ENCODE peak calls at places on chromosomes 13 and 19, in six cellular contexts. T, D, V, H, M and P are unnamed samples.

GRCh38 chr13:44686478-44687071 is 110.4 kb upstream of the TSC22D1 start:
- DNase-seq in H (no peak), D (no peak), T (no peak), M (no peak), V (no peak), P (no peak)

GRCh38 chr13:27131202-27131623 is 40.4 kb downstream of the USP12 start:
- DNase-seq in H (peak; percentile 99), T (no peak), V (no peak), M (peak; percentile 57), D (peak; percentile 30), P (peak; percentile 37)

GRCh38 chr19:40716031-40716654 is 543 bp downstream of the COQ8B start:
- DNase-seq in T (peak; percentile 49), M (peak; percentile 79), D (no peak), V (no peak), H (peak; percentile 26), P (no peak)

GRCh38 chr13:25281193-25281936 is 5.9 kb downstream of the MTMR6 start:
- DNase-seq in H (peak; percentile 45), D (no peak), V (no peak), M (no peak), T (no peak), P (peak; percentile 13)

GRCh38 chr13:23467048-23467931 is 33.8 kb upstream of the SACS start:
- DNase-seq in T (no peak), D (no peak), V (no peak), M (no peak), H (no peak), P (no peak)

GRCh38 chr13:101265934-101266333 is 150.4 kb downstream of the NALCN start:
- DNase-seq in T (no peak), H (no peak), V (no peak), D (no peak), M (no peak), P (no peak)

GRCh38 chr13:45500492-45501174 is 35.9 kb downstream of the COG3 start:
- DNase-seq in D (no peak), T (no peak), V (peak; percentile 50), H (no peak), M (no peak), P (no peak)

GRCh38 chr13:72774019-72774418 is 7.7 kb downstream of the DIS3 start:
- DNase-seq in V (no peak), H (no peak), M (no peak), T (no peak), D (no peak), P (no peak)

GRCh38 chr19:48656840-48657474 is 11.0 kb upstream of the CA11 start:
- DNase-seq in T (no peak), M (no peak), H (no peak), D (no peak), V (no peak), P (no peak)

GRCh38 chr13:46183018-46183940 is 1.3 kb upstream of the LCP1 start:
- DNase-seq in V (no peak), D (no peak), H (no peak), T (no peak), M (peak; percentile 45), P (no peak)

GRCh38 chr13:30759748-30760147 is 24.4 kb downstream of the ALOX5AP start:
- DNase-seq in D (no peak), V (no peak), H (no peak), M (no peak), T (no peak), P (no peak)

GRCh38 chr19:55161571-55162322 is 4.2 kb upstream of the TNNI3 start:
- DNase-seq in H (no peak), T (no peak), D (no peak), V (no peak), M (no peak), P (no peak)

GRCh38 chr13:23794267-23795161 is 94.7 kb downstream of the MIPEP start:
- DNase-seq in T (no peak), V (no peak), D (no peak), H (peak; percentile 72), M (no peak), P (no peak)

GRCh38 chr19:33366917-33367316 is 6.6 kb upstream of the CEBPG start:
- DNase-seq in H (no peak), T (no peak), D (no peak), M (no peak), V (no peak), P (no peak)

GRCh38 chr13:94233831-94234230 is 245.7 kb downstream of the DCT start:
- DNase-seq in T (no peak), D (no peak), V (no peak), H (no peak), M (no peak), P (no peak)

GRCh38 chr19:58317481-58318072 is 9.2 kb upstream of the ZSCAN22 start:
- DNase-seq in D (no peak), V (no peak), T (no peak), H (no peak), M (peak; percentile 61), P (no peak)

GRCh38 chr19:6065685-6066365 is 44.5 kb downstream of the RFX2 start:
- DNase-seq in M (peak; percentile 83), V (peak; percentile 87), D (no peak), H (no peak), T (no peak), P (no peak)

GRCh38 chr13:79392882-79393563 is 13.0 kb downstream of the RBM26 start:
- DNase-seq in M (peak; percentile 58), H (no peak), D (no peak), V (no peak), T (no peak), P (no peak)

GRCh38 chr19:677601-678380 is 1.6 kb downstream of the FSTL3 start:
- DNase-seq in H (no peak), T (no peak), M (no peak), D (no peak), V (no peak), P (no peak)

GRCh38 chr13:113783966-113784644 is 25.1 kb downstream of the TMEM255B start:
- DNase-seq in H (no peak), D (no peak), V (no peak), T (no peak), M (no peak), P (no peak)

GRCh38 chr19:43532571-43532961 is 422 bp upstream of the ZNF575 start:
- DNase-seq in D (no peak), H (no peak), V (no peak), T (no peak), M (no peak), P (no peak)

GRCh38 chr19:55519461-55520311 is 17.2 kb downstream of the SBK2 start:
- DNase-seq in V (peak; percentile 11), T (no peak), D (no peak), M (peak; percentile 41), H (no peak), P (no peak)

GRCh38 chr19:49094505-49095482 is 9.5 kb downstream of the SNRNP70 start:
- DNase-seq in H (no peak), V (no peak), M (no peak), D (no peak), T (no peak), P (no peak)

GRCh38 chr13:65378943-65379519 is 1851.1 kb downstream of the PCDH9 start:
- DNase-seq in H (no peak), M (no peak), T (no peak), V (no peak), D (no peak), P (no peak)

DNA sequence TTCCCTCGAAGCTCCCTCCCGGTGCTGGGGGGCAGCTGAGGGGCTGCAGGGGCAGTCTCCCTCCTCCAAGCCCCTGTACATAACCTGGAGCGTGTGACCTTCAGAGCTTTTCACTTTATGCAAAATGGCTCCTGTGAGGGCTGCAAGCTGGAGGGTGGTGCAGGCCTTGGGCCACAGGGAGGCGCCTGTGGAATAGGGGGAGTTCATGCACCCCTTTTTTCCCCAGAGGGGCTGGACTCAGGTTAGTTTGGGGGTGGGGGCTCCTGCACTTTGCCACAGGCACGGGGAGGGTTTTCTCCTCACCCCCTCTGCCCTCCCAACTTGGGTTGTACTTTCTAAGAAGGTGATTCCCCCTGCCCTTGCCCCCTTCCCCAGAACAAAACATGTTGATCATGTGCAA is 6.6 kb upstream of the PRR19 start:
- DNase-seq in M (no peak), H (no peak), T (peak; percentile 52), D (no peak), V (no peak), P (no peak)
- TF ChIP-seq TAF1 in M (no peak), H (no peak), T (no peak), D (no peak), V (no peak), P (no peak)

GRCh38 chr19:44890366-44891015 is 563 bp upstream of the TOMM40 start:
- DNase-seq in D (peak; percentile 98), M (peak; percentile 100), H (peak; percentile 100), V (peak; percentile 100), T (peak; percentile 99), P (peak; percentile 97)
- TF ChIP-seq POLR2A in D (peak; percentile 84), M (peak; percentile 98), H (peak; percentile 72), V (peak; percentile 79), T (peak; percentile 92), P (peak; percentile 77)

GRCh38 chr13:51778407-51778806 is 25.6 kb downstream of the DHRS12 start:
- DNase-seq in D (no peak), H (no peak), V (no peak), T (no peak), M (no peak), P (no peak)
- TF ChIP-seq TAF1 in D (no peak), H (no peak), V (no peak), T (no peak), M (no peak), P (no peak)

DNA sequence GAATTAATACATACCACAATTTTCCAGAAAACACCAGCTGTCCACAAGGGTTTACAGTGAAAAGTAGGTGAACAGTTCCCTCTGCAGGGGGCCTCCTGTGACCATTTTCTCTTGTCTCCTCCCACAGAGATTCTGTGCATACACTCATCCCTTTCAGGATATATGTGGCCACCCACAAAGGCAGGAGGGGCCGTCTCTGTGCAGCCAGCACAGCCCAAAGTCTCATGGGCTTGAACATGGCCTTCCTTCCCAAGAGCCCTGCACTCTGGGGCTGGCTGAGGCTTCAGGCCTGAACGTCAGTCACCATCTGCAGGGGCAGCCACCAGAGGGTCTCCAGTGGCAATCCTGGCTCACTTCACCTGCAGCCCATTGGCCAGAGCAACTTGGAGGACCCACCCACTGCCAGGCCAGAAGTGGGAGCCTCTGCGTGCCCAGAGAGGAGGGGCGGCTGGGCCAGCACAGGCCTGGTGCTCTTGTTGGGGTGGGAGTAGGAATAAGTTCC is 25.2 kb downstream of the TMEM161A start:
- DNase-seq in H (no peak), D (no peak), T (peak; percentile 71), V (peak; percentile 75), M (peak; percentile 72), P (no peak)
- TF ChIP-seq POLR2A in H (no peak), D (no peak), T (no peak), V (no peak), M (peak; percentile 44), P (no peak)

DNA sequence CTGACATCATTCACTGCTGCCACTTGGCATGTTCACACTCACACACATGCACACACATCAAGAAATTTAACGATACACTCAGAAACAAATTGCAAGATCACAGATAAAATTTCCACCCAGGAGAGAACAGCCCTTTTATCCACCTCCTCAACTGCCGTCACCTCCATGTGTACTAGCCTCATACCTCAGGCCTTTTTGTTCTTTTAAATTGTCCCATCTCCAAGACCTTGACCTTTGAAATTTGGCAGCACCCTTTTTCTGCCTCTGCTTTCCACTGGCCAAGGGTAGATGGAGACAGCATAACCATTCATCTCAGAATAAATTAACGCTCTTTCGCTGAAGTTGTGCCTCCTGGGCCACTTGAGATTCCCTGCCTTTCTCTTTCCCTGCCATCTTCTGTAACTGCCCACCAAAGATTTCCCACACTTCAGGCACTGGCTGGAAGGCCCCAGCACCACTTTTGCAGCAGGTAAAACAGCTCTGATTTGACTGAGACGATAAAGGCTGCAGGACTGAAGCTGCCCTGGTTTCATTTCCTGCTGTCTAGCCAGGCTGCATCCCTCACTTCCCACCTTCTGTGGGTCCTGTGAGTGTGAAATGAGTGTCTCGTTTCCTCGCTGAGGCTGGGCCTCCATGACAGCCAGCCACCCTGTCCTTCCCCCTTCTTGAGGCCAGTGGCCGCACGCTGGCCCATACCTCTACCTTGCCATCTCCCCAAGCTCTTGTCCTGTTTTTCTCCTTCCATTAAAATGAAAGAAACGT is 39.3 kb downstream of the MBNL2 start:
- DNase-seq in H (no peak), V (no peak), M (no peak), D (peak; percentile 35), T (no peak), P (peak; percentile 25)
- TF ChIP-seq TAF1 in H (no peak), V (no peak), M (no peak), D (no peak), T (no peak), P (no peak)